ENCODE peak calls at places on chromosomes 2 and 18, in ten cellular contexts. H is adrenal gland; U is GM12864; O is IMR-90; D is naive thymus-derived CD8-positive, alpha-beta T cell; J is NCI-H774; K is GOT3; X is activated naive CD4-positive, alpha-beta T cell treated with anti-CD3 and anti-CD28 coated beads, Interleukin-2, amount 50 U/mL, for 16 hours; S is effector memory CD4-positive, alpha-beta T cell; W is AG08396. V is an unnamed sample.

GRCh38 chr2:37448342-37449120 is 104.1 kb downstream of the QPCT start:
- DNase-seq in D (no peak), J (no peak), W (no peak), K (no peak), H (no peak), U (no peak), X (no peak), S (no peak), O (no peak), V (no peak)

GRCh38 chr2:96907405-96908041 is 37.6 kb upstream of the SEMA4C start:
- DNase-seq in X (no peak), D (no peak), H (peak), O (peak), J (no peak), U (no peak), K (no peak), S (no peak), W (peak), V (no peak)

GRCh38 chr2:229901819-229902218 is 20.0 kb downstream of the TRIP12 start:
- DNase-seq in H (no peak), D (no peak), O (peak), K (no peak), U (no peak), J (no peak), W (peak), X (no peak), S (no peak), V (no peak)

GRCh38 chr2:173593109-173593508 is 238.4 kb downstream of the CDCA7 start:
- DNase-seq in H (no peak), U (no peak), X (no peak), D (no peak), J (no peak), W (no peak), K (no peak), O (no peak), S (no peak), V (no peak)

GRCh38 chr2:168348076-168348475 is 100.7 kb upstream of the STK39 start:
- DNase-seq in H (peak), S (no peak), O (peak), D (no peak), J (peak), X (no peak), W (peak), U (no peak), K (no peak), V (no peak)

GRCh38 chr18:3368193-3368592 is 81.8 kb upstream of the TGIF1 start:
- DNase-seq in J (no peak), X (no peak), K (no peak), U (no peak), H (no peak), S (no peak), D (no peak), O (peak), W (peak), V (no peak)

GRCh38 chr2:53622141-53622540 is 145.5 kb upstream of the CHAC2 start:
- DNase-seq in X (no peak), D (no peak), O (no peak), U (no peak), K (no peak), W (no peak), H (no peak), J (no peak), S (no peak), V (no peak)

GRCh38 chr2:195038158-195038557 is 618.9 kb upstream of the SLC39A10 start:
- DNase-seq in J (no peak), U (no peak), H (peak), D (no peak), K (no peak), W (no peak), X (no peak), S (no peak), O (no peak), V (no peak)

GRCh38 chr2:43360137-43360536 is 133.7 kb upstream of the ZFP36L2 start:
- DNase-seq in O (no peak), J (peak), S (no peak), W (no peak), H (no peak), D (no peak), K (no peak), X (no peak), U (no peak), V (no peak)